ENCODE peak calls at places on chromosomes 2 and 18, in six cellular contexts. T is HFFc6, I is heart left ventricle, X is mammary epithelial cell, B is astrocyte of the spinal cord, P is cardiac muscle cell. G is an unnamed sample.

GRCh38 chr18:68219274-68219673 is 495.6 kb downstream of the TMX3 start:
- DNase-seq in T (no peak), I (no peak), X (no peak), B (no peak), P (no peak), G (no peak)

GRCh38 chr2:55224761-55225261 is 7.3 kb downstream of the CLHC1 start:
- DNase-seq in T (no peak), I (peak), X (no peak), B (no peak), P (no peak), G (peak)

GRCh38 chr18:24465491-24465890 is 5.1 kb downstream of the HRH4 start:
- DNase-seq in T (no peak), I (no peak), X (no peak), B (no peak), P (no peak), G (no peak)

GRCh38 chr18:6660334-6660733 is 69.2 kb upstream of the ARHGAP28 start:
- DNase-seq in T (no peak), I (no peak), X (no peak), B (peak), P (no peak), G (no peak)

GRCh38 chr2:105873721-105874120 is 129.0 kb downstream of the NCK2 start:
- DNase-seq in T (peak), I (no peak), X (peak), B (peak), P (peak), G (peak)

GRCh38 chr2:24515841-24516240 is 24.8 kb downstream of the NCOA1 start:
- DNase-seq in T (no peak), I (no peak), X (no peak), B (no peak), P (peak), G (no peak)

GRCh38 chr2:29455202-29455885 is 340.1 kb downstream of the CLIP4 start:
- DNase-seq in T (peak), I (no peak), X (no peak), B (peak), P (no peak), G (no peak)

GRCh38 chr2:165720526-165720925 is 73.5 kb downstream of the GALNT3 start:
- DNase-seq in T (peak), I (no peak), X (peak), B (peak), P (peak), G (no peak)

GRCh38 chr2:126882181-126882580 is 16.5 kb upstream of the TEX51 start:
- DNase-seq in T (no peak), I (no peak), X (no peak), B (no peak), P (no peak), G (no peak)

GRCh38 chr2:127566576-127566975 is 31.1 kb downstream of the MYO7B start:
- DNase-seq in T (no peak), I (no peak), X (no peak), B (no peak), P (no peak), G (no peak)

GRCh38 chr2:238445409-238446190 is 18.9 kb downstream of the ASB1 start:
- DNase-seq in T (no peak), I (no peak), X (no peak), B (no peak), P (no peak), G (no peak)

GRCh38 chr2:15449542-15450236 is 111.4 kb downstream of the NBAS start:
- DNase-seq in T (no peak), I (no peak), X (no peak), B (no peak), P (peak), G (no peak)

GRCh38 chr2:85215074-85216050 is 82.2 kb downstream of the TCF7L1 start:
- DNase-seq in T (peak), I (no peak), X (peak), B (peak), P (peak), G (no peak)

GRCh38 chr2:16326736-16327300 is 338.8 kb downstream of the CYRIA start:
- DNase-seq in T (no peak), I (no peak), X (no peak), B (no peak), P (no peak), G (no peak)

GRCh38 chr2:15959331-15960153 is 19.2 kb downstream of the MYCN start:
- DNase-seq in T (no peak), I (no peak), X (no peak), B (no peak), P (no peak), G (no peak)

GRCh38 chr2:152354909-152355308 is 19.9 kb downstream of the FMNL2 start:
- DNase-seq in T (no peak), I (no peak), X (no peak), B (no peak), P (no peak), G (no peak)

GRCh38 chr2:173119069-173119807 is 43.6 kb downstream of the MAP3K20 start:
- DNase-seq in T (no peak), I (no peak), X (no peak), B (no peak), P (peak), G (no peak)

GRCh38 chr2:61543062-61543461 is 4.9 kb upstream of the XPO1 start:
- DNase-seq in T (no peak), I (no peak), X (no peak), B (no peak), P (no peak), G (no peak)

GRCh38 chr2:173652311-173652710 is 297.6 kb downstream of the CDCA7 start:
- DNase-seq in T (peak), I (no peak), X (peak), B (peak), P (peak), G (no peak)

GRCh38 chr2:149036507-149037293 is 1.8 kb upstream of the LYPD6B start:
- DNase-seq in T (no peak), I (no peak), X (no peak), B (no peak), P (no peak), G (no peak)

GRCh38 chr2:40470817-40471809 is 19.2 kb upstream of the SLC8A1 start:
- DNase-seq in T (no peak), I (no peak), X (no peak), B (no peak), P (no peak), G (no peak)

GRCh38 chr18:50665519-50665918 is 105.6 kb downstream of the MAPK4 start:
- DNase-seq in T (no peak), I (peak), X (no peak), B (no peak), P (no peak), G (no peak)

GRCh38 chr2:143844986-143845385 is 674.9 kb downstream of the ZEB2 start:
- DNase-seq in T (no peak), I (no peak), X (no peak), B (no peak), P (no peak), G (no peak)

GRCh38 chr2:85133751-85134254 is 611 bp downstream of the TCF7L1 start:
- DNase-seq in T (peak), I (peak), X (peak), B (peak), P (peak), G (peak)

GRCh38 chr18:809985-810642 is 1.9 kb downstream of the YES1 start:
- DNase-seq in T (no peak), I (no peak), X (no peak), B (peak), P (no peak), G (no peak)

GRCh38 chr2:233385489-233386044 is 31.3 kb downstream of the DGKD start:
- DNase-seq in T (no peak), I (no peak), X (no peak), B (peak), P (peak), G (no peak)

GRCh38 chr2:69499966-69500365 is 62.7 kb upstream of the NFU1 start:
- DNase-seq in T (no peak), I (no peak), X (no peak), B (no peak), P (no peak), G (no peak)

GRCh38 chr2:43057026-43057741 is 169.2 kb downstream of the ZFP36L2 start:
- DNase-seq in T (no peak), I (no peak), X (no peak), B (no peak), P (no peak), G (no peak)

GRCh38 chr2:237824085-237824484 is 25.5 kb downstream of the RBM44 start:
- DNase-seq in T (no peak), I (no peak), X (no peak), B (no peak), P (no peak), G (no peak)

GRCh38 chr2:211473116-211473515 is 916.7 kb downstream of the CPS1 start:
- DNase-seq in T (no peak), I (no peak), X (no peak), B (no peak), P (no peak), G (no peak)

GRCh38 chr2:241443486-241444223 is 64.7 kb downstream of the STK25 start:
- DNase-seq in T (peak), I (no peak), X (peak), B (peak), P (peak), G (peak)

GRCh38 chr2:106124126-106124756 is 69.9 kb downstream of the UXS1 start:
- DNase-seq in T (no peak), I (no peak), X (no peak), B (no peak), P (no peak), G (no peak)

GRCh38 chr2:10655074-10655840 is 34.5 kb downstream of the NOL10 start:
- DNase-seq in T (no peak), I (no peak), X (peak), B (no peak), P (no peak), G (no peak)

GRCh38 chr2:238467772-238468171 is 41.0 kb downstream of the ASB1 start:
- DNase-seq in T (no peak), I (no peak), X (no peak), B (no peak), P (no peak), G (no peak)

GRCh38 chr2:219542931-219543595 is 546 bp downstream of the CHPF start:
- DNase-seq in T (peak), I (peak), X (peak), B (peak), P (peak), G (no peak)

GRCh38 chr18:34611904-34612303 is 98.2 kb upstream of the DTNA start:
- DNase-seq in T (no peak), I (peak), X (no peak), B (no peak), P (no peak), G (no peak)

GRCh38 chr18:10912790-10913560 is 236.4 kb downstream of the PIEZO2 start:
- DNase-seq in T (peak), I (no peak), X (no peak), B (peak), P (peak), G (no peak)

GRCh38 chr2:239247401-239248245 is 153.2 kb downstream of the HDAC4 start:
- DNase-seq in T (no peak), I (no peak), X (no peak), B (peak), P (no peak), G (no peak)

GRCh38 chr18:48667276-48668254 is 128.7 kb downstream of the CTIF start:
- DNase-seq in T (peak), I (no peak), X (peak), B (peak), P (no peak), G (peak)

GRCh38 chr18:48669991-48670750 is 131.3 kb downstream of the CTIF start:
- DNase-seq in T (no peak), I (no peak), X (no peak), B (no peak), P (no peak), G (no peak)

GRCh38 chr18:48666613-48667012 is 127.8 kb downstream of the CTIF start:
- DNase-seq in T (no peak), I (no peak), X (no peak), B (no peak), P (no peak), G (no peak)

GRCh38 chr18:48669180-48669675 is 130.4 kb downstream of the CTIF start:
- DNase-seq in T (no peak), I (no peak), X (no peak), B (no peak), P (no peak), G (no peak)

GRCh38 chr18:48668466-48669179 is 129.8 kb downstream of the CTIF start:
- DNase-seq in T (no peak), I (no peak), X (no peak), B (no peak), P (no peak), G (no peak)
- TF ChIP-seq CTCF in T (no peak), I (no peak), X (no peak), B (peak), P (no peak), G (no peak)

DNA sequence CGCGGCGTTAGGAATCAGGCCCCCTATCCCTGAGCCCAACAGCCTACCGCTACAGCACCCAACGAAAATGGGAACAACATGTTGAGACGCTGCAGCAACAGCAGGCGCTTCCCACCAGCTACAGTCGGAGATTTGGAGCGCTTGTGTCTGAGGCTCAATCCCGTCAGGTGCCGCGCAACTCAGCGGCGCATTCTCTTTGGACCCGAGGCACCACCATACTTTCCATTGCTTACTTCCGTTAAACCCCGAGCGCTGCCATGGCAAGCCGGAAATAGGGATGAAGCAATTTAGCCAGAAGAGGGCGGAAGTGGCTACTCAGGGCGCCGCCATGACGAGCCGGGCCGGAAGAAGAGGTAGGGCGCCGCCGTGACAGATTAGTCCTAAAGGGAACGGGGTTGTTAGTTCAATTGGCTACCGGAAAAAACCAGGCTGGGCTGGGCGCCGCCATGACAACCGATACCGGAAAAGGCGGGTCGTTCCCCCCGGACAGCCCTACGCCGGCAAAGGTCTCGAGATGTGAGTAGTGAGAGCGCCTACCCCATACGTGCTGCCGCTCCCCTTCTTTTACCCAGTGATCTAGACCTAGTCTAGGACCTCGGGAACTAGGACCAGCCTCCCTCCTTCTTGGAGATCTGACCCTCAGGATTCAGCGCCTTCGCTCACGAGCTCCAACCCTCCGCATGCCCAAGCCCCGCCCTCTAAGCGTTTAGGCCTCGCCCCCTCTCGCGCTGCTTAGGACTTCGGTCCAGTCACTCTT is at the start of gene CHCHD5:
- DNase-seq in T (peak), I (peak), X (peak), B (peak), P (peak), G (peak)
- TF ChIP-seq CTCF in T (peak), I (peak), X (peak), B (no peak), P (no peak), G (no peak)

GRCh38 chr2:216698291-216698690 is 2.9 kb upstream of the IGFBP5 start:
- DNase-seq in T (no peak), I (no peak), X (no peak), B (no peak), P (no peak), G (no peak)

GRCh38 chr2:216696321-216696720 is 972 bp upstream of the IGFBP5 start:
- DNase-seq in T (no peak), I (no peak), X (no peak), B (no peak), P (no peak), G (no peak)

GRCh38 chr2:216695401-216695821 is at the start of gene IGFBP5:
- DNase-seq in T (peak), I (peak), X (no peak), B (peak), P (peak), G (no peak)

GRCh38 chr2:216698895-216699294 is 3.5 kb upstream of the IGFBP5 start:
- DNase-seq in T (peak), I (no peak), X (peak), B (peak), P (peak), G (no peak)

DNA sequence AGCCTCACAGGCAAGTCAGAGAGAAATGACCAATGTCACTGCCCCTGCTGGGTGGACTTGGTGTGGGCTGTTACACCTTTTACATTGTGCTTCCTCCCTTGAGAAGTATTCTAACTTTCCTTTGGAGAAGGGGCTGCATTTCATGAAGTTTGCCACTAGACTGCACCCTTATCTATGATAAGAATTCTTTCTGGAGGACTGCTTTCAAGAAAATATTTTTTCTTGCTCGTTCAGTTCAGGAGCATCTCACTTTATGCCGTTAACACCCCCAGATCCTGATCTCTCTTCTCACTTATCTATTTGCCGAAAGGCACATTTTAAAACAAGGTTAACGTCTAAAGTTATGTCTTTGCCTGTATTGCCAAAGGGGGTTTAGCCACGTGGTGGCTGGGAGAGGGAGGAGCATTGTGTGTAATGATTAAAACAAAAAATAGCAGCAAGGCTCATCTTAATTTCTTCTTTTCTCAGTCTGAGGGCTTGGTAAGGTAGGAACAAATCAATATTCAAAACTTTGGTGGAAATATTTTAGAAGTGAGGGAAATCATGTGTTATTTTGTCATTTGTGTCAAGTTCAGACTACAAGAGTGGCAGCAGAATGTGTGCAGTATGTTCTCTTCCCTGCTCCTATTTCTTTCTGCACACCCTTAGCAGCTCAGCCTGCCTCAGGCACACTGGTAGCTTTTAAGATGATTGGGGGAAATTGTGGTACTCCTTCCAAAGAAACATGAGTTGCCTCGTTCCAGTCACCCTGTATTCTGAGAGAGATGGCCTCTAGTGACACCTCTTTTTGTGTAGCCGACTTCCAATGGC is 1.6 kb upstream of the IGFBP5 start:
- DNase-seq in T (peak), I (no peak), X (peak), B (peak), P (peak), G (no peak)
- TF ChIP-seq CTCF in T (peak), I (peak), X (peak), B (peak), P (peak), G (no peak)

DNA sequence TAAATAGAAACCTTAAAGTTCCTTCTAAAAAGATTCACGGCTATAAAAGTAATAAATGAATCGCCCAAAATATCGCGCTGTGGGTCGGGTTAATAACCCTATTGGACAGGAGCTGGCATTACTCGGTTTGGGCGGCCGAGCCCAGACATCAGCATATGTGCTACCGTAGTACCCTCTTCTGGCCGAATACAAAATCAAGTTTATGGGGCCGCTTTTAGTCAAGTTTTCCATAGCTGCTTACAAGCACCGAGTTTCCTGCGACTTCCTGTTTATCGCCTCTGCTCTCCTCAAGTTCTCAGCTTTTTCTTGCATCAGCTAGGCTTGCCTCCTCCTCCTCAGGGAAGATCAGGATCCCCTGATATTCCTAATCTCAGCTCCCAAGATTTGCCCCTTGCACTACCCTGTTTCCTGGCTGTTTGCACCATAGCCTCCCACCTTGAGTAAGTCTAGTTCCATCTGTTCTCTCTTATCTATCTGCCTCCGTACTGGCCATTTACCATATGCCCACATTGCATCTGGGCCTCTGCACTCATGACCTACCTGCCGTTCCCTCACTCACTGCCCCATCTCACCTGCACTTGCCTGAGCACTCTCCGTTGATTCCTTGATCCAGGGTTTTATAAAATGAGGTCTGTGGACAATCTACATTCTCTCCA is 56.1 kb downstream of the SLC35F5 start:
- DNase-seq in T (no peak), I (peak), X (no peak), B (no peak), P (peak), G (no peak)
- TF ChIP-seq CTCF in T (peak), I (peak), X (no peak), B (no peak), P (no peak), G (no peak)

GRCh38 chr2:121284424-121285076 is 452 bp downstream of the TFCP2L1 start:
- DNase-seq in T (no peak), I (peak), X (peak), B (no peak), P (no peak), G (no peak)
- TF ChIP-seq CTCF in T (no peak), I (no peak), X (no peak), B (no peak), P (no peak), G (no peak)

GRCh38 chr2:205696541-205697441 is 14.5 kb downstream of the NRP2 start:
- DNase-seq in T (no peak), I (no peak), X (no peak), B (peak), P (peak), G (no peak)
- TF ChIP-seq CTCF in T (peak), I (no peak), X (peak), B (peak), P (peak), G (no peak)

G was measured in activated B cell treated with CpG ODN at 0.5 μM for 24 hours.